ENCODE peak calls at places on chromosomes 2 and 18, in nine cellular contexts. V is IMR-90, J is WERI-Rb-1, B is DND-41, L is AG09319, S is fibroblast of the aortic adventitia, E is nephron progenitor cell, N is fibroblast of pulmonary artery, T is fibroblast of mammary gland. Q is an unnamed sample.

GRCh38 chr18:36758001-36758400 is 70.8 kb downstream of the TPGS2 start:
- DNase-seq in V (peak), J (no peak), B (no peak), L (no peak), S (no peak), E (no peak), N (no peak), T (peak), Q (peak)

GRCh38 chr2:239874636-239875356 is 150.3 kb downstream of the NDUFA10 start:
- DNase-seq in V (no peak), J (no peak), B (peak), L (no peak), S (no peak), E (no peak), N (no peak), T (no peak), Q (no peak)

GRCh38 chr2:7861910-7862702 is 819.8 kb upstream of the ID2 start:
- DNase-seq in V (no peak), J (no peak), B (no peak), L (no peak), S (no peak), E (no peak), N (no peak), T (no peak), Q (no peak)

GRCh38 chr2:16394986-16395550 is 270.6 kb downstream of the CYRIA start:
- DNase-seq in V (no peak), J (no peak), B (no peak), L (no peak), S (no peak), E (no peak), N (no peak), T (no peak), Q (no peak)

GRCh38 chr2:224046752-224047151 is 7.7 kb upstream of the SERPINE2 start:
- DNase-seq in V (peak), J (no peak), B (no peak), L (no peak), S (no peak), E (no peak), N (no peak), T (no peak), Q (no peak)

GRCh38 chr2:238302076-238302475 is 13.7 kb upstream of the PER2 start:
- DNase-seq in V (peak), J (no peak), B (no peak), L (no peak), S (no peak), E (no peak), N (no peak), T (no peak), Q (no peak)

GRCh38 chr2:205994344-205994743 is 91.6 kb downstream of the INO80D start:
- DNase-seq in V (no peak), J (no peak), B (no peak), L (no peak), S (no peak), E (no peak), N (no peak), T (no peak), Q (no peak)

GRCh38 chr2:205654878-205655601 is 27.3 kb upstream of the NRP2 start:
- DNase-seq in V (peak), J (no peak), B (no peak), L (no peak), S (peak), E (no peak), N (peak), T (peak), Q (peak)

GRCh38 chr2:208407667-208408066 is 1.1 kb downstream of the PTH2R start:
- DNase-seq in V (peak), J (peak), B (no peak), L (no peak), S (peak), E (no peak), N (peak), T (peak), Q (peak)

GRCh38 chr2:67917332-67918054 is 145.3 kb downstream of the C1D start:
- DNase-seq in V (peak), J (no peak), B (no peak), L (peak), S (peak), E (no peak), N (peak), T (peak), Q (peak)

GRCh38 chr2:99188357-99188756 is 7.4 kb downstream of the MRPL30 start:
- DNase-seq in V (no peak), J (no peak), B (no peak), L (no peak), S (no peak), E (no peak), N (no peak), T (no peak), Q (no peak)

GRCh38 chr2:8993902-8994278 is 9.6 kb downstream of the MBOAT2 start:
- DNase-seq in V (no peak), J (no peak), B (no peak), L (no peak), S (no peak), E (no peak), N (no peak), T (peak), Q (no peak)

GRCh38 chr2:72276356-72276755 is 128.7 kb upstream of the CYP26B1 start:
- DNase-seq in V (peak), J (no peak), B (no peak), L (no peak), S (peak), E (no peak), N (no peak), T (no peak), Q (no peak)

GRCh38 chr2:218863021-218863520 is 3.5 kb downstream of the WNT6 start:
- DNase-seq in V (no peak), J (no peak), B (no peak), L (no peak), S (no peak), E (no peak), N (no peak), T (no peak), Q (no peak)

GRCh38 chr2:85255813-85256581 is 71.8 kb downstream of the TGOLN2 start:
- DNase-seq in V (peak), J (peak), B (no peak), L (no peak), S (peak), E (peak), N (peak), T (no peak), Q (no peak)

GRCh38 chr2:98039085-98039756 is 43.5 kb upstream of the TMEM131 start:
- DNase-seq in V (no peak), J (no peak), B (no peak), L (no peak), S (no peak), E (no peak), N (no peak), T (no peak), Q (no peak)

GRCh38 chr2:28610583-28611201 is 114.8 kb downstream of the PLB1 start:
- DNase-seq in V (peak), J (no peak), B (no peak), L (no peak), S (peak), E (no peak), N (peak), T (peak), Q (peak)

GRCh38 chr2:64630752-64631151 is 23.0 kb downstream of the SERTAD2 start:
- DNase-seq in V (no peak), J (no peak), B (no peak), L (no peak), S (no peak), E (no peak), N (no peak), T (no peak), Q (no peak)

DNA sequence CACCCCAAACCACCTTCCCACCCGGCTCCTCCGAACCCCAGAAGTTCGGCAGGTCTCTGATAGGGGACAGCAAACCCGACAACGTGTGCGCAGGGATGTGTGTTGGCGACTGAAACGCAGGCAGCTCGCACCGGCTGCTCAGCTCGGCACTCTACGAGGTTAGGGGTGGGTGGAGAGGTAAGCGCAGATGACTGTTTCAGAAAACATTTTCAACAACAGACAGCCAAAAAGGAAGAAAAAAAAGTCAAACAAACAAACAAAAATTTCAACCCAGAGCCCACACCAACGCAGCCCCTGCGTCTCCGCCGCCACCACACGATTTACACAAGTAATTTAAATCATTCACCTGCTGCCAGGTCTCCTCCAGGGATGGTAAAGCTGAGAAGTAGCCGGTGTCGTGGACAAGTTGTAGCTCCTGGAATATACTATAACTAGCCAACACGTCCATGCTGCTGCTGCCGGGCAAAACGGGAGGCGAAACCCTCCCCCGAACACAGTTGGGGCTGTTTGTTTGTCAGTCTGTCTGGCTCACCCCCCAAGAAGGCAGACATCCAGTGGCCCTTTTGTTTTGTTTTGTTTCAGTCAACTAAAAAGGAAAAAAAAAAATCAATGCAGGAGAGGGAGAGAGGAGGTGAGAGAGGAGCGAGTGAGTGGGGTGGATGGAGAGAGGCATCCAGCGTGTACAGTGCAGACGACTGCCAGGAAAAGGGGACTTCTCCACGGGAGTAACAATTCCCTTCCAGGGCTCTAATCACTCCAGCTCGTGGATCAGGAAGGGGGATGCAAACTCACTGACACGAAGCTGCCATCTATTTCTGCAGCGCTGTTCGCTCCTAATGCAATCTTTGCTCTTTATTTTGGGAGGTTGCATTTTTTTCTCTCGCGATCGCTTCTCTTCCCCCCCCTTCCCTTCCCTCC is at the start of gene KLF7:
- DNase-seq in V (peak), J (peak), B (peak), L (no peak), S (peak), E (peak), N (peak), T (no peak), Q (peak)
- TF ChIP-seq CTCF in V (no peak), J (no peak), B (no peak), L (no peak), S (no peak), E (no peak), N (no peak), T (no peak), Q (no peak)

GRCh38 chr2:104870249-104870816 is 16.4 kb downstream of the POU3F3 start:
- DNase-seq in V (no peak), J (no peak), B (no peak), L (no peak), S (no peak), E (no peak), N (no peak), T (no peak), Q (no peak)

GRCh38 chr2:104873689-104874054 is 19.8 kb downstream of the POU3F3 start:
- DNase-seq in V (no peak), J (no peak), B (no peak), L (no peak), S (no peak), E (no peak), N (no peak), T (no peak), Q (no peak)

GRCh38 chr2:104871566-104872033 is 17.7 kb downstream of the POU3F3 start:
- DNase-seq in V (no peak), J (no peak), B (no peak), L (no peak), S (no peak), E (no peak), N (no peak), T (no peak), Q (no peak)

GRCh38 chr2:104872866-104873688 is 19.2 kb downstream of the POU3F3 start:
- DNase-seq in V (peak), J (peak), B (peak), L (peak), S (peak), E (peak), N (peak), T (peak), Q (peak)

GRCh38 chr2:104872034-104872865 is 18.3 kb downstream of the POU3F3 start:
- DNase-seq in V (no peak), J (no peak), B (peak), L (no peak), S (no peak), E (peak), N (no peak), T (no peak), Q (no peak)
- TF ChIP-seq CTCF in V (no peak), J (no peak), B (no peak), L (no peak), S (no peak), E (no peak), N (no peak), T (no peak), Q (no peak)

DNA sequence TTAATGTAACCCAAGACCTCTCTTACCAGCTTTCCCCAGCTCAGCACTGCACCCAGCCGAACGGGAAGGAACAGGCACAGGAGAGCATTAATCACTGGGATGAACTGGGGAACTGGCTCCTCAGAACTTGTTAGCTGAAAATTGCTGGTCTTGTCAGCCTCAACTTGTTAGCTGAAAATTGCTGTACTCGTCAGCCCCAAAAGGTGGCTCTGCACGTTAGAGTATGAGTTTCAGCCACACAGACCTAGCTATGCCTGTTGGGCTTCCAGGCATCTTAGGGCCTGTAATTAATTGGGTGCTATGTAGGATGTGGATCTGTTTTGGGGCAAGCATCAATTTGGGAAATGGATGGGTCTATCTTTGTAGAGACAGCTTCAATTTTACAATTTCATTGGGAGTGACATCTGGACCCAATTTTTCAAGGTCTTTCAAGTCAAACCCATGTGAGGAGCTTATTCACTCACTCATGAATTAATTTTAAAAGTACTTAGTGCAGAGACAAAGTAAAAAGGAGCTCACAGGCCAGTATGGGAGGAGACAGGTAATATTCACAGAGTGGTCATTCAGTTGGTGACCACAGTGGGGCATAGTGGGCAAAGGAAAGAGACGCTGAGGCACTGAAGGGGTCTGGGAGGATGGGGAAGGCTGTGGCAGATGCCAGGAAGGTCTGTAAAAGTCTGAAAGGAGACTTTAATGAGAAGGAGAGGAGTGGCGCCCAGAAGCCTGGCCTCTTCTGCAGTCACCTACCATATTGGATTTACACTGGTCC is 75.8 kb downstream of the CD8B2 start:
- DNase-seq in V (no peak), J (peak), B (no peak), L (no peak), S (no peak), E (no peak), N (no peak), T (peak), Q (no peak)
- TF ChIP-seq CTCF in V (peak), J (peak), B (peak), L (no peak), S (no peak), E (no peak), N (peak), T (peak), Q (no peak)

DNA sequence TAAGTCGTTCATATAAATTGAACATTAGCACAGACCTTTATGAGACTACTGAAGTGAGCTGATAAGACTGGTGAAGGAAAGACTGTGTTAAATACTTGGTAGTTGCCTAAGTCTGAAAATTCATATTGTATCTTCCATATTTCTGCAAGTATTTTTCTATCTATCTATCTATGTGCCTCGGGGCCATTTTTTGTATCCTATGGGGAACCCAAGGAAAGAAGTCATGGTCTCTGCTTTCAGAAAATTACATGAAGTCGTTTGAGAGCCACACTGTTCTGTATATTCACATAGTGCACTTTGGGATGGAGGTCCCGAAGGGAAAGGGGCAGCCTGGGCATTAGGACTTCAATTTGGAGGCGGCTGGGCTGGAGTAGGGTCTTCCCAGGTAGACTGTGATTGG is 89.6 kb downstream of the EPAS1 start:
- DNase-seq in V (no peak), J (no peak), B (no peak), L (no peak), S (no peak), E (no peak), N (no peak), T (no peak), Q (no peak)
- TF ChIP-seq CTCF in V (no peak), J (no peak), B (no peak), L (no peak), S (no peak), E (no peak), N (no peak), T (no peak), Q (no peak)

DNA sequence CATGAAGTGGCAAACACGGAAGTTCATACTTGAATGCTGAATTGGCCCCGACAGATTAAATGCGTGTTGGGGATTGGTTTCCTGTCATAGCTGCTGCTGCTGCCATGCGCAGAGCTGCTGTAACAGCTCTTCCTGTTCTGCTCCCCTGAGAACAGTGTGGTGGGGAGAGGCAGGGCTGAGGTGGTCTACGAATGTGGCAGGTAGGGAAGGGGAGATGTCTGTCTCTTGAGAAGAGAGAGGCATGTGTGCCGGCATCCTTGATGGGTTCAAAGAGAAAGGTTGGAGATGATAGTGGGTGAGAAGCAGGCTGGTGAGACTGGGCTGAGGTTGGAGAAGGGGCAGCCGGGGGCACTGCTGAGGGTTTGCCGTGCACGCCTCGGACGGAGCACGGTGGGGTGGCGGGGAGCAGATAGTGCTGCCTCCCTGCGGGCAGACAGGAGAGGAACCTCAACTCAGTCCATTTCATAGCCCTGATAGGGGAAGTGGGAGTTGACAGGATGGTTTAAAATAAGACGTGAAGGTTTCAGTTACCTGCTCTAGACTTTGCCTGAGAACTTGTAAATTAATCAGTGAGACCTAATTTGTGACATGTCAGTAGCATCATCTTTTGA is 46.1 kb downstream of the TMEM185B start:
- DNase-seq in V (no peak), J (no peak), B (peak), L (no peak), S (no peak), E (no peak), N (no peak), T (no peak), Q (no peak)
- TF ChIP-seq CTCF in V (no peak), J (no peak), B (peak), L (no peak), S (no peak), E (no peak), N (peak), T (no peak), Q (no peak)

GRCh38 chr2:36675579-36675978 is 20.9 kb upstream of the VIT start:
- DNase-seq in V (no peak), J (no peak), B (no peak), L (no peak), S (no peak), E (no peak), N (no peak), T (no peak), Q (no peak)

GRCh38 chr2:36676364-36676763 is 20.1 kb upstream of the VIT start:
- DNase-seq in V (no peak), J (no peak), B (no peak), L (no peak), S (no peak), E (no peak), N (no peak), T (no peak), Q (no peak)

GRCh38 chr2:36670881-36671595 is 25.5 kb upstream of the VIT start:
- DNase-seq in V (peak), J (no peak), B (no peak), L (no peak), S (peak), E (no peak), N (peak), T (peak), Q (peak)

GRCh38 chr2:36671731-36672130 is 24.8 kb upstream of the VIT start:
- DNase-seq in V (no peak), J (no peak), B (no peak), L (no peak), S (no peak), E (no peak), N (no peak), T (no peak), Q (no peak)

DNA sequence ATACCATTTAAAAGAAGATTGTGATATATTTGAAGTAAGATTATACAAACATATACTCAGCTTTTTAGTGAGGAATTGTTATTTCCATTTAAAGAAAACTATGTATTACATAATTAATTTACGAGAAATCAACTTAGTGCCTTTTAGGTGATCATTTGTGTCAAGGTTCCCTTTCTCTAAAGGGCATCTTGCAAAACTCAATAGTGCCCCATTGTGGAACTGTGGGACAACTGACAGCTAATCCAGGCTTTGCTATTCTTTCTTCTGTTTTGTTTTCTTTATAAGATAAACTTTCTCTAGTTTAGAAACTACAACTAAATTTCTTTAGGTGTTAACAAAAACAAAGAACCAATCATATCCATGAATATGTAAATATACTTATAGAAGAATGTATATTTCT is 24.3 kb upstream of the VIT start:
- DNase-seq in V (peak), J (no peak), B (no peak), L (no peak), S (peak), E (no peak), N (peak), T (peak), Q (peak)
- TF ChIP-seq CTCF in V (peak), J (peak), B (peak), L (peak), S (peak), E (peak), N (peak), T (peak), Q (peak)